ENCODE peak calls at places on chromosome 6, in seven cellular contexts. J is IMR-90; O is upper lobe of right lung; N is cardiac muscle cell; U is K562; T is CD8-positive, alpha-beta memory T cell; F is GM23248. Z is an unnamed sample.

GRCh38 chr6:116326392-116326717 is 44.4 kb upstream of the DSE start:
- DNase-seq in J (no peak), O (no peak), N (peak; percentile 50), U (no peak), T (no peak), F (no peak), Z (no peak)

GRCh38 chr6:34132486-34133185 is 13.3 kb downstream of the GRM4 start:
- DNase-seq in J (peak; percentile 23), O (no peak), N (peak; percentile 45), U (peak; percentile 72), T (no peak), F (peak; percentile 62), Z (peak; percentile 58)

GRCh38 chr6:133099573-133099972 is 141.6 kb upstream of the EYA4 start:
- DNase-seq in J (peak; percentile 98), O (no peak), N (peak; percentile 89), U (no peak), T (no peak), F (peak; percentile 70), Z (peak; percentile 76)

GRCh38 chr6:38182426-38182825 is 362.9 kb downstream of the ZFAND3 start:
- DNase-seq in J (no peak), O (peak; percentile 35), N (no peak), U (no peak), T (no peak), F (no peak), Z (no peak)

GRCh38 chr6:146709036-146709622 is 110.4 kb downstream of the ADGB start:
- DNase-seq in J (no peak), O (no peak), N (no peak), U (no peak), T (no peak), F (no peak), Z (peak; percentile 11)

GRCh38 chr6:107115695-107116327 is 496 bp upstream of the BEND3 start:
- DNase-seq in J (no peak), O (peak; percentile 78), N (peak; percentile 39), U (peak; percentile 70), T (peak; percentile 50), F (peak; percentile 67), Z (peak; percentile 83)

GRCh38 chr6:118784641-118785164 is 109.2 kb upstream of the ASF1A start:
- DNase-seq in J (peak; percentile 7), O (no peak), N (peak; percentile 30), U (no peak), T (no peak), F (no peak), Z (no peak)

GRCh38 chr6:449486-450419 is 58.2 kb downstream of the IRF4 start:
- DNase-seq in J (no peak), O (no peak), N (no peak), U (no peak), T (no peak), F (no peak), Z (no peak)

GRCh38 chr6:137902721-137903120 is 35.7 kb downstream of the TNFAIP3 start:
- DNase-seq in J (no peak), O (no peak), N (no peak), U (no peak), T (no peak), F (no peak), Z (no peak)

GRCh38 chr6:154705471-154706113 is 27.6 kb upstream of the SCAF8 start:
- DNase-seq in J (no peak), O (no peak), N (peak; percentile 45), U (no peak), T (no peak), F (no peak), Z (no peak)

GRCh38 chr6:128394171-128394570 is 126.2 kb downstream of the PTPRK start:
- DNase-seq in J (peak; percentile 44), O (no peak), N (no peak), U (no peak), T (no peak), F (no peak), Z (no peak)

GRCh38 chr6:117487831-117488230 is 5.4 kb downstream of the DCBLD1 start:
- DNase-seq in J (peak; percentile 86), O (no peak), N (peak; percentile 53), U (no peak), T (no peak), F (no peak), Z (no peak)

GRCh38 chr6:108966855-108967755 is 118.9 kb downstream of the ARMC2 start:
- DNase-seq in J (peak; percentile 60), O (no peak), N (peak; percentile 73), U (no peak), T (no peak), F (peak; percentile 43), Z (peak; percentile 59)

GRCh38 chr6:169627736-169628423 is 73.9 kb downstream of the WDR27 start:
- DNase-seq in J (no peak), O (no peak), N (no peak), U (no peak), T (no peak), F (no peak), Z (no peak)

GRCh38 chr6:50791900-50792508 is 26.7 kb upstream of the TFAP2B start:
- DNase-seq in J (peak; percentile 30), O (no peak), N (peak; percentile 46), U (peak; percentile 61), T (no peak), F (peak; percentile 75), Z (peak; percentile 13)

GRCh38 chr6:163599136-163599535 is 184.6 kb downstream of the QKI start:
- DNase-seq in J (no peak), O (no peak), N (no peak), U (no peak), T (no peak), F (no peak), Z (no peak)

GRCh38 chr6:26216886-26217713 is 129.9 kb downstream of the HFE start:
- DNase-seq in J (peak; percentile 90), O (peak; percentile 87), N (peak; percentile 88), U (peak; percentile 74), T (peak; percentile 90), F (peak; percentile 92), Z (no peak)

GRCh38 chr6:111841822-111842221 is 31.4 kb downstream of the FYN start:
- DNase-seq in J (peak; percentile 76), O (no peak), N (peak; percentile 82), U (no peak), T (peak; percentile 71), F (no peak), Z (peak; percentile 13)

GRCh38 chr6:136403166-136403980 is 113.7 kb upstream of the BCLAF1 start:
- DNase-seq in J (peak; percentile 97), O (no peak), N (peak; percentile 86), U (peak; percentile 76), T (no peak), F (peak; percentile 96), Z (peak; percentile 10)

GRCh38 chr6:125057392-125058246 is 95.4 kb downstream of the RNF217 start:
- DNase-seq in J (no peak), O (no peak), N (no peak), U (no peak), T (no peak), F (no peak), Z (no peak)

DNA sequence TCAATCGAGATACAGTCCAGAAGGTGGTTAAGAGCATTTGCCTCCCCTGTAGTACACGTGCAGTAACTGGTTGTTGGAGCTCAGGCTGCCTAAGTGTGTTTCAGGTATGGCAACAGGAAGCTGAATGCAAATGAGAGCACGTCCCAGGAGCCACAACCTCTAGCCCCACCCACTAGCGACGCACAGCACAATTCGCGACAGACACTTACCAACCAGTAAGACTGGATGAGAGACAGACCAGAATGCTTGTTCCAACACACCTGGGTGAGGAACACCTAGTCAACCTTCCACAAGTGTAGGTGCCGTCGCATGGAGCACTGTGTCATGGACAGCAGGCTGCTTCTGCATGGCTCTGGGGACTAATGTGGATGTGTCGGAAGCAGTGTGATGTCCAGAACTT is 7.2 kb upstream of the SERPINB1 start:
- DNase-seq in J (no peak), O (no peak), N (no peak), U (peak; percentile 63), T (peak; percentile 75), F (no peak), Z (no peak)
- H3K4me1 ChIP-seq in J (peaks cover 20% of the 10 kb centered on the region), O (peaks cover 24% of the 10 kb centered on the region), N (peaks cover 8% of the 10 kb centered on the region), U (peaks cover 35% of the 10 kb centered on the region), T (peaks cover 31% of the 10 kb centered on the region), F (peaks cover 19% of the 10 kb centered on the region), Z (peaks cover 3% of the 10 kb centered on the region)

GRCh38 chr6:86869500-86869899 is 67.8 kb upstream of the HTR1E start:
- DNase-seq in J (no peak), O (no peak), N (no peak), U (no peak), T (no peak), F (no peak), Z (no peak)

GRCh38 chr6:86871681-86872080 is 65.6 kb upstream of the HTR1E start:
- DNase-seq in J (no peak), O (no peak), N (no peak), U (no peak), T (no peak), F (no peak), Z (no peak)
- H3K4me1 ChIP-seq in J (no peaks in the 10 kb centered on the region), O (no peaks in the 10 kb centered on the region), N (no peaks in the 10 kb centered on the region), U (no peaks in the 10 kb centered on the region), T (no peaks in the 10 kb centered on the region), F (no peaks in the 10 kb centered on the region), Z (no peaks in the 10 kb centered on the region)

GRCh38 chr6:35729722-35730121 is 7.1 kb upstream of the ARMC12 start:
- DNase-seq in J (no peak), O (peak; percentile 19), N (no peak), U (no peak), T (no peak), F (no peak), Z (no peak)
- H3K4me1 ChIP-seq in J (peaks cover 16% of the 10 kb centered on the region), O (peaks cover 78% of the 10 kb centered on the region), N (peaks cover 35% of the 10 kb centered on the region), U (peaks cover 64% of the 10 kb centered on the region), T (peaks cover 82% of the 10 kb centered on the region), F (peaks cover 29% of the 10 kb centered on the region), Z (peaks cover 27% of the 10 kb centered on the region)

GRCh38 chr6:129646617-129647016 is 63.4 kb downstream of the ARHGAP18 start:
- DNase-seq in J (peak; percentile 27), O (no peak), N (peak; percentile 29), U (no peak), T (no peak), F (no peak), Z (no peak)
- H3K4me1 ChIP-seq in J (peaks cover 17% of the 10 kb centered on the region), O (peaks cover 35% of the 10 kb centered on the region), N (peaks cover 4% of the 10 kb centered on the region), U (peaks cover 14% of the 10 kb centered on the region), T (no peaks in the 10 kb centered on the region), F (peaks cover 41% of the 10 kb centered on the region), Z (peaks cover 22% of the 10 kb centered on the region)

Z was measured in SJCRH30.